ENCODE peak calls at places on chromosomes 3 and 15, in four cellular contexts. F is NCI-H2107, R is glutamatergic neuron, B is left cardiac atrium. I is an unnamed sample.

GRCh38 chr3:18633002-18633401 is 207.9 kb upstream of the SATB1 start:
- DNase-seq in F (no peak), R (no peak), B (no peak), I (no peak)

GRCh38 chr3:47578119-47578630 is 490 bp downstream of the CSPG5 start:
- DNase-seq in F (no peak), R (peak), B (peak), I (peak)

GRCh38 chr3:141237701-141238521 is 6.3 kb downstream of the PXYLP1 start:
- DNase-seq in F (peak), R (no peak), B (peak), I (no peak)

GRCh38 chr3:186669378-186670084 is 3.7 kb downstream of the HRG start:
- DNase-seq in F (no peak), R (no peak), B (no peak), I (no peak)

GRCh38 chr3:111734652-111735051 is 124.4 kb upstream of the PHLDB2 start:
- DNase-seq in F (no peak), R (no peak), B (no peak), I (no peak)

GRCh38 chr15:80694624-80695098 is 449 bp upstream of the ABHD17C start:
- DNase-seq in F (no peak), R (peak), B (peak), I (no peak)

GRCh38 chr15:75350601-75351331 is 3.9 kb downstream of the NEIL1 start:
- DNase-seq in F (no peak), R (no peak), B (peak), I (no peak)

GRCh38 chr3:126516152-126516935 is 1.2 kb downstream of the UROC1 start:
- DNase-seq in F (no peak), R (peak), B (peak), I (no peak)

GRCh38 chr3:64916192-64916798 is 228.5 kb upstream of the ADAMTS9 start:
- DNase-seq in F (no peak), R (no peak), B (no peak), I (no peak)

GRCh38 chr3:44954962-44955361 is 21.0 kb downstream of the ZDHHC3 start:
- DNase-seq in F (no peak), R (no peak), B (no peak), I (no peak)

GRCh38 chr15:61319892-61320291 is 90.8 kb upstream of the RORA start:
- DNase-seq in F (no peak), R (no peak), B (no peak), I (no peak)

GRCh38 chr3:14323401-14324223 is 78.8 kb upstream of the SLC6A6 start:
- DNase-seq in F (no peak), R (no peak), B (no peak), I (no peak)

GRCh38 chr15:57227181-57227580 is 149.1 kb upstream of the CGNL1 start:
- DNase-seq in F (no peak), R (no peak), B (no peak), I (no peak)

GRCh38 chr3:114221165-114221880 is 16.1 kb downstream of the ZNF80 start:
- DNase-seq in F (no peak), R (no peak), B (peak), I (no peak)

GRCh38 chr3:32460031-32460749 is 42.5 kb downstream of the CMTM6 start:
- DNase-seq in F (no peak), R (peak), B (no peak), I (peak)

GRCh38 chr3:185537369-185537970 is 14.9 kb downstream of the LIPH start:
- DNase-seq in F (no peak), R (no peak), B (peak), I (no peak)

GRCh38 chr3:133856316-133856715 is 39.4 kb downstream of the RAB6B start:
- DNase-seq in F (no peak), R (no peak), B (no peak), I (no peak)

GRCh38 chr15:38991126-38991525 is 426.5 kb upstream of the RASGRP1 start:
- DNase-seq in F (no peak), R (no peak), B (no peak), I (no peak)

GRCh38 chr3:136250862-136251460 is 821 bp downstream of the PCCB start:
- DNase-seq in F (peak), R (peak), B (peak), I (peak)

GRCh38 chr3:190092250-190092649 is 28.4 kb downstream of the P3H2 start:
- DNase-seq in F (no peak), R (no peak), B (no peak), I (no peak)

GRCh38 chr3:129890125-129890524 is 3.4 kb downstream of the TMCC1 start:
- DNase-seq in F (no peak), R (no peak), B (no peak), I (no peak)

GRCh38 chr15:69319384-69320375 is 21.0 kb downstream of the PAQR5 start:
- DNase-seq in F (no peak), R (no peak), B (no peak), I (no peak)

GRCh38 chr3:72523409-72524172 is 324.7 kb downstream of the SHQ1 start:
- DNase-seq in F (no peak), R (no peak), B (peak), I (no peak)

GRCh38 chr3:129836381-129837056 is 57.0 kb downstream of the TMCC1 start:
- DNase-seq in F (no peak), R (no peak), B (no peak), I (no peak)

GRCh38 chr3:11548721-11549131 is 95.0 kb downstream of the VGLL4 start:
- DNase-seq in F (no peak), R (no peak), B (no peak), I (no peak)

GRCh38 chr15:66785637-66786036 is 83.6 kb downstream of the SMAD6 start:
- DNase-seq in F (no peak), R (no peak), B (no peak), I (no peak)

I was measured in nephron progenitor cell.